ENCODE peak calls at places on chromosome 22, in eight cellular contexts. O is fibroblast of pulmonary artery, F is PC-3, H is T-helper 1 cell, K is EL, E is nephron progenitor cell, R is amygdala, J is hypothalamus. Y is an unnamed sample.

GRCh38 chr22:49422668-49423067 is 405.0 kb downstream of the BRD1 start:
- DNase-seq in O (no peak), F (no peak), H (no peak), K (no peak), E (no peak), R (no peak), J (no peak), Y (no peak)

GRCh38 chr22:27534720-27535125 is 266.8 kb downstream of the MN1 start:
- DNase-seq in O (peak), F (no peak), H (no peak), K (peak), E (no peak), R (no peak), J (no peak), Y (peak)

GRCh38 chr22:50314455-50315288 is 7.2 kb upstream of the PLXNB2 start:
- DNase-seq in O (no peak), F (no peak), H (no peak), K (no peak), E (peak), R (no peak), J (no peak), Y (peak)

GRCh38 chr22:24046024-24046423 is 34.9 kb downstream of the CABIN1 start:
- DNase-seq in O (no peak), F (peak), H (no peak), K (no peak), E (no peak), R (no peak), J (no peak), Y (no peak)

GRCh38 chr22:43183496-43184263 is 3.3 kb downstream of the TTLL12 start:
- DNase-seq in O (peak), F (no peak), H (no peak), K (peak), E (no peak), R (no peak), J (no peak), Y (peak)

GRCh38 chr22:45164217-45165123 is 745 bp downstream of the NUP50 start:
- DNase-seq in O (peak), F (no peak), H (peak), K (peak), E (peak), R (no peak), J (no peak), Y (no peak)

GRCh38 chr22:44410396-44411056 is 87.5 kb downstream of the RTL6 start:
- DNase-seq in O (no peak), F (no peak), H (no peak), K (no peak), E (no peak), R (no peak), J (no peak), Y (no peak)

GRCh38 chr22:48868554-48868953 is 959.1 kb downstream of the BRD1 start:
- DNase-seq in O (no peak), F (no peak), H (no peak), K (no peak), E (no peak), R (no peak), J (no peak), Y (no peak)

GRCh38 chr22:48979482-48979881 is 848.2 kb downstream of the BRD1 start:
- DNase-seq in O (no peak), F (no peak), H (no peak), K (no peak), E (no peak), R (no peak), J (no peak), Y (no peak)

GRCh38 chr22:27238935-27239510 is 562.5 kb downstream of the MN1 start:
- DNase-seq in O (peak), F (peak), H (no peak), K (peak), E (peak), R (no peak), J (no peak), Y (peak)

GRCh38 chr22:49197500-49197899 is 630.2 kb downstream of the BRD1 start:
- DNase-seq in O (no peak), F (no peak), H (no peak), K (no peak), E (peak), R (no peak), J (no peak), Y (no peak)

GRCh38 chr22:41365425-41365824 is 16.3 kb upstream of the TEF start:
- DNase-seq in O (no peak), F (no peak), H (no peak), K (no peak), E (no peak), R (no peak), J (no peak), Y (no peak)

GRCh38 chr22:29480512-29481264 is 670 bp downstream of the NEFH start:
- DNase-seq in O (peak), F (no peak), H (no peak), K (no peak), E (peak), R (no peak), J (no peak), Y (peak)

GRCh38 chr22:42179616-42180015 is 49.0 kb upstream of the CYP2D6 start:
- DNase-seq in O (peak), F (peak), H (no peak), K (peak), E (no peak), R (no peak), J (no peak), Y (peak)

GRCh38 chr22:23315341-23315917 is 135.1 kb downstream of the BCR start:
- DNase-seq in O (peak), F (peak), H (peak), K (peak), E (peak), R (no peak), J (peak), Y (peak)

GRCh38 chr22:44437493-44438015 is 60.5 kb downstream of the RTL6 start:
- DNase-seq in O (no peak), F (peak), H (no peak), K (no peak), E (no peak), R (no peak), J (no peak), Y (peak)

GRCh38 chr22:17896552-17896951 is 122.3 kb upstream of the BID start:
- DNase-seq in O (peak), F (no peak), H (no peak), K (no peak), E (peak), R (peak), J (no peak), Y (no peak)

GRCh38 chr22:35230839-35231584 is 26.3 kb upstream of the HMGXB4 start:
- DNase-seq in O (no peak), F (peak), H (no peak), K (peak), E (no peak), R (no peak), J (no peak), Y (peak)

GRCh38 chr22:17120281-17120680 is 879 bp downstream of the TMEM121B start:
- DNase-seq in O (peak), F (no peak), H (peak), K (peak), E (peak), R (no peak), J (no peak), Y (peak)

GRCh38 chr22:22839570-22840314 is 47.9 kb upstream of the IGLL5 start:
- DNase-seq in O (no peak), F (no peak), H (no peak), K (no peak), E (no peak), R (no peak), J (no peak), Y (no peak)

GRCh38 chr22:34861787-34862186 is 204.2 kb upstream of the ISX start:
- DNase-seq in O (no peak), F (no peak), H (no peak), K (no peak), E (no peak), R (no peak), J (no peak), Y (no peak)

GRCh38 chr22:43848366-43849171 is 13.7 kb downstream of the SULT4A1 start:
- DNase-seq in O (peak), F (peak), H (no peak), K (no peak), E (no peak), R (no peak), J (no peak), Y (no peak)

GRCh38 chr22:39456262-39457046 is at the start of gene MGAT3:
- DNase-seq in O (no peak), F (no peak), H (no peak), K (no peak), E (no peak), R (no peak), J (no peak), Y (no peak)

GRCh38 chr22:37704645-37705044 is 7.8 kb downstream of the TRIOBP start:
- DNase-seq in O (no peak), F (no peak), H (no peak), K (no peak), E (no peak), R (no peak), J (no peak), Y (no peak)

GRCh38 chr22:46054091-46054877 is 77.3 kb upstream of the WNT7B start:
- DNase-seq in O (peak), F (peak), H (no peak), K (peak), E (no peak), R (peak), J (peak), Y (peak)

GRCh38 chr22:26992556-26992955 is 335.2 kb downstream of the MIAT start:
- DNase-seq in O (no peak), F (no peak), H (no peak), K (no peak), E (no peak), R (no peak), J (no peak), Y (no peak)

GRCh38 chr22:27875951-27876350 is 43.1 kb downstream of the PITPNB start:
- DNase-seq in O (no peak), F (no peak), H (no peak), K (no peak), E (no peak), R (no peak), J (no peak), Y (no peak)

GRCh38 chr22:37139762-37140161 is 10.0 kb downstream of the IL2RB start:
- DNase-seq in O (no peak), F (no peak), H (no peak), K (no peak), E (no peak), R (no peak), J (no peak), Y (no peak)

GRCh38 chr22:36986242-36986821 is 32.9 kb downstream of the TST start:
- DNase-seq in O (no peak), F (peak), H (no peak), K (no peak), E (peak), R (no peak), J (no peak), Y (no peak)

GRCh38 chr22:41240377-41241132 is at the start of gene CHADL:
- DNase-seq in O (no peak), F (no peak), H (no peak), K (no peak), E (peak), R (peak), J (peak), Y (peak)

GRCh38 chr22:21457023-21457787 is 10.0 kb upstream of the TMEM191C start:
- DNase-seq in O (no peak), F (peak), H (no peak), K (peak), E (no peak), R (no peak), J (no peak), Y (no peak)

GRCh38 chr22:35349368-35349703 is 31.6 kb upstream of the HMOX1 start:
- DNase-seq in O (no peak), F (no peak), H (no peak), K (no peak), E (no peak), R (no peak), J (no peak), Y (no peak)

Y was measured in RPMI7951.